ENCODE peak calls at places on chromosomes 5 and 9, in nine cellular contexts. V, L, Z, B, O, U, H, Q and C are unnamed samples.

GRCh38 chr9:21473236-21473635 is 8.9 kb downstream of the IFNE start:
- DNase-seq in V (no peak), L (no peak), Z (no peak), B (no peak), O (no peak), U (no peak), H (no peak), Q (no peak), C (no peak)

GRCh38 chr5:36447776-36448175 is 146.1 kb upstream of the RANBP3L start:
- DNase-seq in V (no peak), L (no peak), Z (no peak), B (no peak), O (no peak), U (no peak), H (no peak), Q (no peak), C (no peak)

GRCh38 chr9:12785251-12785880 is 10.5 kb downstream of the LURAP1L start:
- DNase-seq in V (peak), L (peak), Z (peak), B (peak), O (peak), U (peak), H (no peak), Q (peak), C (peak)

GRCh38 chr5:3709058-3709723 is 113.6 kb downstream of the IRX1 start:
- DNase-seq in V (no peak), L (no peak), Z (no peak), B (no peak), O (no peak), U (no peak), H (no peak), Q (no peak), C (no peak)

GRCh38 chr9:135478858-135479468 is 619 bp upstream of the PPP1R26 start:
- DNase-seq in V (no peak), L (peak), Z (no peak), B (peak), O (no peak), U (peak), H (no peak), Q (peak), C (no peak)

GRCh38 chr9:122219856-122220672 is 8.7 kb downstream of the LHX6 start:
- DNase-seq in V (no peak), L (no peak), Z (no peak), B (no peak), O (no peak), U (no peak), H (no peak), Q (peak), C (peak)

GRCh38 chr9:72041775-72042194 is 18.6 kb downstream of the C9orf57 start:
- DNase-seq in V (no peak), L (peak), Z (peak), B (no peak), O (no peak), U (no peak), H (no peak), Q (peak), C (no peak)

GRCh38 chr9:9752722-9753121 is 860.1 kb downstream of the PTPRD start:
- DNase-seq in V (no peak), L (no peak), Z (no peak), B (no peak), O (no peak), U (no peak), H (no peak), Q (peak), C (no peak)

GRCh38 chr5:25979086-25979485 is 1059.3 kb downstream of the CDH9 start:
- DNase-seq in V (no peak), L (no peak), Z (no peak), B (no peak), O (no peak), U (no peak), H (no peak), Q (no peak), C (no peak)

GRCh38 chr9:109248133-109248581 is 72.7 kb downstream of the EPB41L4B start:
- DNase-seq in V (peak), L (peak), Z (peak), B (no peak), O (no peak), U (peak), H (no peak), Q (peak), C (no peak)

GRCh38 chr5:159916841-159917761 is 819 bp downstream of the ADRA1B start:
- DNase-seq in V (no peak), L (no peak), Z (no peak), B (no peak), O (no peak), U (peak), H (no peak), Q (no peak), C (no peak)

GRCh38 chr5:57032151-57032551 is 80.2 kb upstream of the MIER3 start:
- DNase-seq in V (no peak), L (peak), Z (no peak), B (peak), O (peak), U (peak), H (no peak), Q (no peak), C (no peak)

GRCh38 chr9:35158501-35159280 is 3.1 kb upstream of the UNC13B start:
- DNase-seq in V (no peak), L (no peak), Z (no peak), B (no peak), O (no peak), U (no peak), H (no peak), Q (no peak), C (no peak)

GRCh38 chr9:95839012-95839411 is 36.5 kb upstream of the ERCC6L2 start:
- DNase-seq in V (no peak), L (no peak), Z (no peak), B (no peak), O (no peak), U (no peak), H (no peak), Q (no peak), C (no peak)

GRCh38 chr9:89687848-89688247 is 83.0 kb downstream of the GADD45G start:
- DNase-seq in V (no peak), L (no peak), Z (no peak), B (no peak), O (no peak), U (no peak), H (no peak), Q (no peak), C (no peak)

GRCh38 chr5:2388005-2388361 is 363.5 kb downstream of the IRX2 start:
- DNase-seq in V (no peak), L (no peak), Z (no peak), B (no peak), O (no peak), U (no peak), H (no peak), Q (no peak), C (no peak)

GRCh38 chr5:77391240-77391765 is 100.8 kb downstream of the WDR41 start:
- DNase-seq in V (no peak), L (no peak), Z (no peak), B (no peak), O (no peak), U (no peak), H (no peak), Q (no peak), C (no peak)

GRCh38 chr5:132010645-132011560 is 555 bp downstream of the ACSL6 start:
- DNase-seq in V (no peak), L (peak), Z (no peak), B (peak), O (no peak), U (no peak), H (peak), Q (no peak), C (no peak)

GRCh38 chr5:94388773-94389514 is 229.5 kb downstream of the KIAA0825 start:
- DNase-seq in V (no peak), L (no peak), Z (no peak), B (no peak), O (no peak), U (no peak), H (no peak), Q (no peak), C (no peak)

GRCh38 chr5:119411935-119412623 is 40.2 kb upstream of the HSD17B4 start:
- DNase-seq in V (peak), L (peak), Z (peak), B (peak), O (peak), U (peak), H (peak), Q (peak), C (peak)

GRCh38 chr9:124271660-124272059 is 13.9 kb downstream of the NEK6 start:
- DNase-seq in V (no peak), L (no peak), Z (no peak), B (peak), O (no peak), U (no peak), H (no peak), Q (no peak), C (no peak)

GRCh38 chr5:8229551-8229950 is 360.6 kb downstream of the MTRR start:
- DNase-seq in V (no peak), L (no peak), Z (no peak), B (no peak), O (no peak), U (no peak), H (no peak), Q (no peak), C (no peak)

GRCh38 chr9:127133739-127134167 is 11.3 kb upstream of the ANGPTL2 start:
- DNase-seq in V (peak), L (peak), Z (peak), B (no peak), O (no peak), U (no peak), H (peak), Q (peak), C (peak)

GRCh38 chr5:177498013-177498847 is 826 bp upstream of the PDLIM7 start:
- DNase-seq in V (no peak), L (peak), Z (no peak), B (no peak), O (no peak), U (no peak), H (peak), Q (no peak), C (no peak)

GRCh38 chr9:71769175-71770165 is 1.2 kb upstream of the CEMIP2 start:
- DNase-seq in V (no peak), L (peak), Z (no peak), B (peak), O (peak), U (peak), H (peak), Q (peak), C (peak)

GRCh38 chr5:79236364-79236969 is 536 bp downstream of the JMY start:
- DNase-seq in V (no peak), L (peak), Z (peak), B (no peak), O (no peak), U (peak), H (no peak), Q (no peak), C (no peak)

GRCh38 chr9:37209431-37210386 is 89.3 kb downstream of the ZCCHC7 start:
- DNase-seq in V (no peak), L (no peak), Z (no peak), B (no peak), O (no peak), U (peak), H (no peak), Q (peak), C (no peak)

GRCh38 chr5:149403923-149404745 is 25.0 kb upstream of the IL17B start:
- DNase-seq in V (peak), L (no peak), Z (peak), B (no peak), O (no peak), U (peak), H (no peak), Q (peak), C (peak)

GRCh38 chr9:92206490-92206889 is 87.0 kb downstream of the IARS1 start:
- DNase-seq in V (peak), L (no peak), Z (peak), B (no peak), O (no peak), U (no peak), H (no peak), Q (peak), C (no peak)

DNA sequence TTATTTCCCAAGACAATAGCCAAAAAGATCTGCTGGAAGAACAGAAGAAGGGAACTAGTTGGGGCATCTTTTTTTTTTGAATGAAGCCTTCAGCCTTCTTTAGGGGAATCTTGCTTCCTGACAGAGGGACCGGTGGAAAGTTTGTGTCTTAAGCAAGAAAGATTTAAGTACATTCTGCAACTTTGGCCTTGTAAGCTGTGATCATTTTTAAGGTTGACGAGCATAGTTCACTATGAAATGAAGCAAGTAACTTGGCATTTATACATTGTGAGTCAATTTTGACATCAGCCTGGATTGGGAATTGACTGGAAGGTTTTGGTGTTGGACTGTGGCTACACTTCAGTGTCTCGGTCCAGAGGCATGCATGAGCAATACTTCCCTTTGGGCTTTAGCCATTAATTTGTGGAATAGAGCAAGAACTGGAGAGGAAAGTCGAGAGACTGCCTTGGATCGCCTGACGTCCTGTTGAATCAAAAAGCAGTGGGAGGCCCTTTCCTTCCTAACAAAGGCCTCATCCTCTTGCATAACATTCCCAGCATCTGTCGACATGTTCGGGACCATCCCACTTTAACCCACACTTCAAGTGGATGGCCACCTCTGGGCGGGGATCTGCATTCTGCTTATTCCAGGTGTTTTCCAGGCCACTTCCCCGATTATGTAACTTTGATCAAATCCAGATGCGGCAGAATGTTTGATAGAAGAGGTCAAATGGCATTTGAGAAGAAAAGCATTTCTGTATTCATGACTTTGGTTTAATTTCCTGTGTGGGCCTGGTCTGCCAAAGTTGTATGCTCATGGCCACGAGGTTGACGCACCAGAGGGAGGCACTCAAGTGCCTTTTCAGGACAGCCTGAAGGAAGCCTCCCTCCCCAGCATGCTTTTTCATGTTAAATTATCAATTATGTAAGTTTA is 12.5 kb downstream of the ABL1 start:
- DNase-seq in V (peak), L (peak), Z (peak), B (no peak), O (no peak), U (peak), H (peak), Q (peak), C (peak)
- TF ChIP-seq CTCF in V (peak), L (no peak), Z (peak), B (no peak), O (peak), U (peak), H (no peak), Q (peak), C (no peak)

DNA sequence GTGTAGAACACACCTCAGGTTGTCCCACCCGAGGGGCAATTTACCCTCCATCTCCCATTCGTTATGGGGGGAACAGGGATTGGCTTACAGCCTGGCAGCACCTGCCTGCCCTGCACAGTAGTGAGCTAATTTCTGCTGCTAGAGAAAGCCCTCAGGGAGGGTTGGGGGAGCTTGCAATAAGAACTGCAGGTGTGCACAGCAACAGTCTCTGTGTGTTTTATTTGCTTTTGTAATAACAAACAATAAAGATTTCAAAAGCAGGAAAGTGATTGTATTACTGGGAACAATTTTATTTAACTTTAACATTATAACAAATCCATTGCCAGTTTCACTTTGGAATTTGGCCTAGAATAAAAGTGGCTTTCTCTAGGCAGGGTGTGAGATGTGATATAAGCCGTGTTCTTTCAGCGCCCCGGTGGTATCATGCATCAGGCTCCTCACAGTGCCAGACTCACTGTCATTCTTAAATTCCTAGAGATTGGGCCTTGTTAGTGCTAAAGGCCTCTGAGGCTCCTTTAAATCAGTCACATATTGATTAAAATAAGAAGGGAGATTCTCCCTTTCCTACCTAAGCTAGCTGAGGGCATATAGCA is 81.1 kb downstream of the RMI1 start:
- DNase-seq in V (no peak), L (no peak), Z (no peak), B (no peak), O (no peak), U (no peak), H (no peak), Q (no peak), C (no peak)
- H3K27ac ChIP-seq in V (no peak), L (no peak), Z (no peak), B (no peak), O (no peak), U (no peak), H (peak), Q (no peak), C (no peak)

GRCh38 chr5:138753794-138754698 is 821 bp downstream of the CTNNA1 start:
- DNase-seq in V (peak), L (peak), Z (peak), B (peak), O (peak), U (peak), H (peak), Q (peak), C (peak)

GRCh38 chr5:138754699-138755057 is 1.5 kb downstream of the CTNNA1 start:
- DNase-seq in V (peak), L (peak), Z (no peak), B (no peak), O (peak), U (peak), H (no peak), Q (no peak), C (no peak)

GRCh38 chr5:138755084-138755748 is 2.0 kb downstream of the CTNNA1 start:
- DNase-seq in V (no peak), L (no peak), Z (no peak), B (no peak), O (no peak), U (no peak), H (no peak), Q (no peak), C (no peak)

GRCh38 chr5:138760448-138761110 is 7.4 kb downstream of the CTNNA1 start:
- DNase-seq in V (no peak), L (peak), Z (peak), B (no peak), O (no peak), U (no peak), H (no peak), Q (no peak), C (no peak)

DNA sequence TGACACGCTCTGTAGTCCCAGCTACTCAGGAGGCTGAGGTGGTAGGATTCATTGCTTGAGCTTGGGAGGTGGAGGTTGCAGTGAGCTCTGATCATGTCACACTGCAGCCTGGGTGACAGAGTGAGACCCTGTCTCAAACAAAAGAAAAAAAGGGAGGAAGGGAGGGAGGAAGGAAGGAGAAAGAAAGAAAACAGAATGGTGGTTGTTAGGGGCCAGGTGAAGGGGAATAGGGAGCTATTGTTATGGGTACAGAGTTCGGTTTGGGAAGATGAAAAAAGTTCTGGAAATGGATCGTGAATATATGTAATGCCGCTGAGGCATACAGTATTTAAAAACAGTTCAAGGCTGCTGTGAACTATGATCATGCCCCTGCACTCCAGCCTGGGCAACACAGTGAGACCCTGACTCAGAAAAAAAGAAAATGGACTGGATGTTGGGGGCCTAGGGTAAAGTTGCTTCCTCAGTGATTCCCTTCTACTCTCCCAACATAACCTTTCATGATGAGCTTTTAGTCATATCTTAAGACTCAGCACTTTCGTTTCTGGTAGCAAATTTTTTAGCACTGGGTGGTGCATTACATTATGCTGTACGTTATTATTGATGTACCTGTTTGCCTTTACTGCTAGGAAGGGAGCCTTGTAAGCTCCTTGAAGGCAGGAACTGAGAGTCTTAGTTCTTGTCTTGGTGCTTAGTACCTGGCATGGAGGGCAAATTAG is 4.0 kb downstream of the CTNNA1 start:
- DNase-seq in V (no peak), L (no peak), Z (no peak), B (no peak), O (no peak), U (no peak), H (no peak), Q (no peak), C (no peak)
- H3K4me3 ChIP-seq in V (no peak), L (no peak), Z (no peak), B (no peak), O (no peak), U (no peak), H (no peak), Q (no peak), C (no peak)

GRCh38 chr5:100479079-100479688 is 56.0 kb upstream of the FAM174A start:
- DNase-seq in V (no peak), L (no peak), Z (peak), B (no peak), O (peak), U (peak), H (no peak), Q (peak), C (no peak)
- TF ChIP-seq CTCF in V (peak), L (peak), Z (peak), B (no peak), O (peak), U (peak), H (peak), Q (peak), C (no peak)

DNA sequence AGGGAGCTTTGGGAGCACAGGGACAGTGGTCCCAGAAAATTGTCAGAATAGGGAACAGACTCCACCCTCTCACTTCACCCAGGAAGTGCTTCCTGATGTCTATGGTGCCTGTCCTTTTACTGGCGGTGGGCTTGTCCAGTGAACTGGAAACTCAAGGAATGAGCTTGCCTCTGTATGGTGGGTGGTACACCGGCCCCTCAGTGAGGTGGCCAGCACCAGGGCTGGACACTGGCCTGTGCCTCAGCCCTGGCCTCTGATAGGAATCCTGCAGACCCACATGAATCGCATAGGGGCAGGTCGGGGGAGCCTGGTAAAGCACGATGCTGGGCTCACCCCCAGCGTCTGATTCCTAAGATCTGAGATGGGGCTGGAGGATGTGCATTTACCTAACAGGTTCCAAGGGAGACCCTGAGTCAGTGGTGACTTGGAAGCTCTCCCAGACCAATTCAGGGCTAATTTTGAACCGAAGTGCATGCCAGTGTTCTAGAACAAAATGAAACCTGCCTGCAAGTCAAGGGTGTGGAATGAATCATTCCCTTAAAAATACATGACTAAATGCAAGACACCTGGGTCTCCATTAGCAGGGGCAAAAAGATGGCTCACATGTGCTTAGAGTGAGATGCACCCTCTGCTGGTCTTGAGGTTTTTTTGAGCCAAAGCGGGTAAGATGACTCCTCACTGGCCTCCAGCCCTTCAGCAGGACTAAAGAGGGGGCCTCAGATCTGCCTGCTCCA is 178.3 kb downstream of the HSPA4 start:
- DNase-seq in V (no peak), L (no peak), Z (peak), B (no peak), O (no peak), U (no peak), H (no peak), Q (no peak), C (peak)
- H3K27ac ChIP-seq in V (no peak), L (no peak), Z (no peak), B (no peak), O (no peak), U (peak), H (no peak), Q (no peak), C (no peak)

GRCh38 chr5:58891072-58891970 is 308.4 kb downstream of the RAB3C start:
- DNase-seq in V (peak), L (peak), Z (peak), B (peak), O (peak), U (peak), H (peak), Q (peak), C (peak)
- H3K4me3 ChIP-seq in V (peak), L (no peak), Z (no peak), B (no peak), O (no peak), U (peak), H (no peak), Q (peak), C (peak)

GRCh38 chr5:157575096-157575872 is at the start of gene ADAM19:
- DNase-seq in V (no peak), L (peak), Z (peak), B (peak), O (no peak), U (peak), H (peak), Q (peak), C (no peak)
- TF ChIP-seq CTCF in V (no peak), L (no peak), Z (no peak), B (peak), O (no peak), U (peak), H (peak), Q (no peak), C (no peak)